ENCODE peak calls at places on chromosomes 12 and 14, in four cellular contexts. One of them, this sample, is unnamed.

GRCh38 chr12:19130224-19131019 is 889 bp downstream of the PLEKHA5 start:
- DNase-seq in K562: peak
- DNase-seq in H1: no peak
- DNase-seq in GM12878: no peak
- DNase-seq in this sample: no peak

GRCh38 chr14:99589651-99590530 is 14.1 kb downstream of the CCDC85C start:
- DNase-seq in K562: no peak
- DNase-seq in GM12878: no peak
- DNase-seq in H1: no peak
- DNase-seq in this sample: no peak

GRCh38 chr12:66956300-66956699 is 277.4 kb upstream of the GRIP1 start:
- DNase-seq in K562: no peak
- DNase-seq in H1: no peak
- DNase-seq in GM12878: no peak
- DNase-seq in this sample: no peak

GRCh38 chr14:90381999-90382451 is 14.8 kb upstream of the CALM1 start:
- DNase-seq in K562: peak
- DNase-seq in GM12878: no peak
- DNase-seq in H1: no peak
- DNase-seq in this sample: peak

GRCh38 chr12:11917501-11917900 is 153.2 kb upstream of the BCL2L14 start:
- DNase-seq in H1: no peak
- DNase-seq in GM12878: no peak
- DNase-seq in K562: no peak
- DNase-seq in this sample: no peak

GRCh38 chr14:56855891-56856461 is 45.7 kb upstream of the OTX2 start:
- DNase-seq in H1: no peak
- DNase-seq in GM12878: no peak
- DNase-seq in K562: no peak
- DNase-seq in this sample: peak

GRCh38 chr12:88665051-88665450 is 84.8 kb upstream of the KITLG start:
- DNase-seq in K562: no peak
- DNase-seq in GM12878: no peak
- DNase-seq in H1: no peak
- DNase-seq in this sample: no peak

GRCh38 chr12:124938606-124939427 is 24.4 kb upstream of the UBC start:
- DNase-seq in K562: peak
- DNase-seq in GM12878: peak
- DNase-seq in H1: no peak
- DNase-seq in this sample: peak

GRCh38 chr12:125861299-125862281 is 796.4 kb downstream of the AACS start:
- DNase-seq in GM12878: no peak
- DNase-seq in H1: peak
- DNase-seq in K562: peak
- DNase-seq in this sample: no peak

GRCh38 chr12:1668833-1669543 is 21.9 kb upstream of the ADIPOR2 start:
- DNase-seq in GM12878: no peak
- DNase-seq in H1: no peak
- DNase-seq in K562: peak
- DNase-seq in this sample: peak

GRCh38 chr12:21998295-21998694 is 47.7 kb upstream of the CMAS start:
- DNase-seq in K562: no peak
- DNase-seq in H1: no peak
- DNase-seq in GM12878: no peak
- DNase-seq in this sample: no peak

GRCh38 chr14:96203635-96204034 is 1.0 kb upstream of the BDKRB2 start:
- DNase-seq in K562: no peak
- DNase-seq in GM12878: no peak
- DNase-seq in H1: no peak
- DNase-seq in this sample: no peak

GRCh38 chr14:22847661-22848341 is 11.4 kb downstream of the MMP14 start:
- DNase-seq in K562: no peak
- DNase-seq in GM12878: no peak
- DNase-seq in H1: no peak
- DNase-seq in this sample: no peak

GRCh38 chr14:65938738-65939137 is 526.2 kb downstream of the FUT8 start:
- DNase-seq in H1: no peak
- DNase-seq in GM12878: no peak
- DNase-seq in K562: no peak
- DNase-seq in this sample: no peak

GRCh38 chr14:31265701-31266398 is 58.3 kb upstream of the HECTD1 start:
- DNase-seq in K562: no peak
- DNase-seq in GM12878: no peak
- DNase-seq in H1: no peak
- DNase-seq in this sample: peak

GRCh38 chr14:20998139-20998538 is 954 bp upstream of the SLC39A2 start:
- DNase-seq in GM12878: no peak
- DNase-seq in K562: no peak
- DNase-seq in H1: no peak
- DNase-seq in this sample: no peak

GRCh38 chr12:25087596-25087995 is 107.4 kb downstream of the DNAI7 start:
- DNase-seq in GM12878: no peak
- DNase-seq in K562: no peak
- DNase-seq in H1: no peak
- DNase-seq in this sample: no peak

GRCh38 chr12:5430639-5431603 is 987 bp upstream of the NTF3 start:
- DNase-seq in K562: no peak
- DNase-seq in H1: no peak
- DNase-seq in GM12878: no peak
- DNase-seq in this sample: no peak

GRCh38 chr14:60002819-60003492 is 83.0 kb downstream of the LRRC9 start:
- DNase-seq in GM12878: no peak
- DNase-seq in K562: no peak
- DNase-seq in H1: no peak
- DNase-seq in this sample: peak

GRCh38 chr12:122244565-122245371 is 18.9 kb upstream of the DIABLO start:
- DNase-seq in GM12878: no peak
- DNase-seq in H1: no peak
- DNase-seq in K562: no peak
- DNase-seq in this sample: no peak

GRCh38 chr14:60724080-60724618 is at the start of gene SIX4:
- DNase-seq in H1: peak
- DNase-seq in GM12878: no peak
- DNase-seq in K562: peak
- DNase-seq in this sample: peak

GRCh38 chr12:80186727-80187217 is 87.4 kb downstream of the OTOGL start:
- DNase-seq in H1: no peak
- DNase-seq in K562: peak
- DNase-seq in GM12878: peak
- DNase-seq in this sample: peak

GRCh38 chr12:119544780-119545625 is 48.6 kb upstream of the TMEM233 start:
- DNase-seq in K562: peak
- DNase-seq in GM12878: peak
- DNase-seq in H1: peak
- DNase-seq in this sample: peak

DNA sequence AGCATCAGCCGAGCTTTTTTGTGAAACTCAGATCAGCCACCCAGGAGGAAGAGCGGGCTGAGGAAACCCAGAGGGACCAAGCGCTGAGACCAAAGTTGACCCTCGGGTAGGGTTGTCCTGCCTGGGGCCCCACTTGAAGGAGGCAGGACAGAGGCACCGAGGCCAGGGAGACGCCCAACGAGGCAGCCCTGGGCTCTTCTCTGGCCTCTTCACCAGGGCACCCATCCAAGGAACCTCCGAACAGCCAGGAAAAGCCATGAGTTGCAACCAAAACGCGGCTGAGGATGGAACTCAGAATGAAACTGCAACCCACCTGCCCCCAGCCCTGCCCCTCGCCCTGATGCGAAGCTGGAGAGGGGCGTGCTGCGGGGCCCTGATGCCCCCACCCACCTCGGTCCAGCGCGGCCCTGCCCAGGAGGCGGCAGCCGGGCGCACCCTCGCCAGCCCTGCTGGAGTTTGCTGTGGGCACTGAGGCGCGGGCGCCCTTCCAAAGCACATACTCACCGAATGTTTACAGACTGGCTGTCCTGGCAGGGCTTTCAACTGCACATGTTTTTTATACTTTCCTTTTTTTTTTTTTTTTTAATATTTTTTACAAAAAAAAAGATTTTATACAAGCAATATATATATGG is 41.9 kb downstream of the JDP2 start:
- DNase-seq in H1: no peak
- DNase-seq in GM12878: no peak
- DNase-seq in K562: no peak
- DNase-seq in this sample: no peak
- TF ChIP-seq EZH2 in H1: no peak
- TF ChIP-seq EZH2 in GM12878: no peak
- TF ChIP-seq EZH2 in K562: no peak
- TF ChIP-seq EZH2 in this sample: no peak

DNA sequence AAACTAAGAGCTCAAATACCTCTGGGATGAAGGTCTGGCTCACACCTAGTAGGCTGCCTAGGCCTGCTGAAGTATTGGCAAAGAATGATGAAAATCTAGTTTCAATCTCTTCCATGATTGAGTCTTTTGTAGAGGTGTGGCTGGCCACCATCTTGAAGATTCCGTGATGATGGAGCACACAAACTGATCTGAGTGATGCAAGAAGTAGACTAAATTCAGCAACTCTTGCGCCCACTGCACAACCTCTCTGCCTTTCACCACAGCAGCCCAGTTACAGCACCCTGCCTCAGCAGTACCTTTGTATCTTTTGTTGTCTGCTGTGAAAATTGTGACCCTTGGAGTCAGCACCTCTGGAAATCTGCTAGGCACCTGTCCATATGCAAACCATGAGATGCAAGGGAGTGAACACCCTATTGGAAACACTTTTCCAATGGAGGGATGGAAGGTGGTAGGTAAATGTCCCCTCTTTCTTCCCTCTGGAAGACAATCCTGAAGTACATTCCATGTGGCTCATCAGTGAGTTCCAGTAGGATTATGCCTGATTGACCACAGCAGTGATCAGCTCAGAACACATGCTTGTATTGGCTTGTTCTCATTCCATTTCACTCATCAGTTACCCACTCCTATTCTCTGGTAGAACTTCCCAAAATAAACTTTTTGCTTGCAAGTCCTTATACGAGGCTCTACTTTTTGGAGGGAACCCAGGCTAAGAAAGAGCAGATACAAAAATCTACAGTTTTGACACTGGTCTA is 58.6 kb downstream of the BTBD7 start:
- DNase-seq in K562: no peak
- DNase-seq in GM12878: no peak
- DNase-seq in H1: no peak
- DNase-seq in this sample: no peak
- TF ChIP-seq SP1 in K562: no peak
- TF ChIP-seq SP1 in GM12878: no peak
- TF ChIP-seq SP1 in H1: no peak
- TF ChIP-seq SP1 in this sample: no peak

DNA sequence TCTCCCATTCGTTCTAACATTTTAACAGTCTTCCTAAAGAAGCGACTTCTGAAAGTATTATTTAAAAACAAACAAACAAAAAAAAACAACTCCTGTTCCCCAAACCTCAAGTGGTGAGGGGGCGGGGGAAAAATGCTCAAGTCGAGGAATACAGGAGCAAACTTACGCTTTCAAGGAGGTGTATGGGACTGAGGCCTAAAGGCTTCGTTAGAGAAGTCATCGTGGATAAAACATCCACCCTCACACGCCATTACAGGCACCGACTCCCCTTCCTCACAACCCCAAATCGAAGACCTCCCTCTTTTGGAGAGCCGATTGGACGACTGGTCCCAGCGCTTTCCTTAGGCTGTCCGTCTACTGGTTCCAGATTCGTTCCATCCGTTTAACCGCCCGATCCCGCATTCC is 693 bp downstream of the CBX5 start:
- DNase-seq in GM12878: no peak
- DNase-seq in K562: no peak
- DNase-seq in H1: no peak
- DNase-seq in this sample: no peak
- TF ChIP-seq EP300 in GM12878: no peak
- TF ChIP-seq EP300 in K562: no peak
- TF ChIP-seq EP300 in H1: no peak
- TF ChIP-seq EP300 in this sample: no peak

GRCh38 chr12:57610553-57611115 is 601 bp upstream of the ARHGEF25 start:
- DNase-seq in H1: no peak
- DNase-seq in GM12878: no peak
- DNase-seq in K562: no peak
- DNase-seq in this sample: no peak
- TF ChIP-seq EZH2 in H1: no peak
- TF ChIP-seq EZH2 in GM12878: no peak
- TF ChIP-seq EZH2 in K562: no peak
- TF ChIP-seq EZH2 in this sample: no peak

GRCh38 chr14:76774471-76775158 is 13.3 kb downstream of the VASH1 start:
- DNase-seq in GM12878: no peak
- DNase-seq in H1: no peak
- DNase-seq in K562: no peak
- DNase-seq in this sample: no peak

GRCh38 chr14:76776306-76777251 is 15.3 kb downstream of the VASH1 start:
- DNase-seq in GM12878: no peak
- DNase-seq in H1: no peak
- DNase-seq in K562: peak
- DNase-seq in this sample: peak

GRCh38 chr14:76775159-76775694 is 14.0 kb downstream of the VASH1 start:
- DNase-seq in K562: no peak
- DNase-seq in H1: no peak
- DNase-seq in GM12878: no peak
- DNase-seq in this sample: no peak

GRCh38 chr14:76773956-76774355 is 12.7 kb downstream of the VASH1 start:
- DNase-seq in H1: no peak
- DNase-seq in K562: no peak
- DNase-seq in GM12878: no peak
- DNase-seq in this sample: no peak

DNA sequence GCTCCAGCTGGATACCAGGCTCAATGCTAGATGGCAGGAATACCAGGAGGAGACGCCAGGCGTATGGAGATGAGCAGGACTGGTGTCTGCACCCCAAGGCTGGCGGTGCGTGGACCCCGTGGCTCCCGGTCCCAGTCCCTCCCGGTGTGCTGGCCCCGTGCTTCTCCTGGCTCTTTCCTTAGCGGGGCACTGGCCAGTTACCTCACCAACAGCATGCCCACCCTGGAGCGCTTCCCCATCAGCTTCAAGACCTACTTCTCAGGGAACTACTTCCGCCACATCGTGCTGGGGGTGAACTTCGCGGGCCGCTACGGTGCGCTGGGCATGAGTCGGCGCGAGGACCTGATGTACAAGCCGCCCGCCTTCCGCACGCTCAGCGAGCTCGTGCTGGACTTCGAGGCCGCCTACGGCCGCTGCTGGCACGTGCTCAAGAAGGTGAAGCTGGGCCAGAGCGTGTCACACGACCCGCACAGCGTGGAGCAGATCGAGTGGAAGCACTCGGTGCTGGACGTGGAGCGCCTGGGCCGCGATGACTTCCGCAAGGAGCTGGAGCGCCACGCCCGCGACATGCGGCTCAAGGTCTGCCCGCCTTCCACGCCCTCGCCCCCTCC is 14.5 kb downstream of the VASH1 start:
- DNase-seq in K562: peak
- DNase-seq in GM12878: no peak
- DNase-seq in H1: no peak
- DNase-seq in this sample: no peak
- TF ChIP-seq SP1 in K562: no peak
- TF ChIP-seq SP1 in GM12878: no peak
- TF ChIP-seq SP1 in H1: no peak
- TF ChIP-seq SP1 in this sample: no peak

GRCh38 chr12:62730649-62731377 is 204.1 kb downstream of the PPM1H start:
- DNase-seq in H1: no peak
- DNase-seq in GM12878: no peak
- DNase-seq in K562: no peak
- DNase-seq in this sample: no peak
- TF ChIP-seq EP300 in H1: no peak
- TF ChIP-seq EP300 in GM12878: no peak
- TF ChIP-seq EP300 in K562: no peak
- TF ChIP-seq EP300 in this sample: no peak